ENCODE peak calls at places on chromosomes 6 and 20, in seven cellular contexts. S, T, D, Y, Q, M and Z are unnamed samples.

GRCh38 chr6:43828711-43829110 is 58.7 kb downstream of the VEGFA start:
- DNase-seq in S (peak; percentile 28), T (no peak), D (no peak), Y (no peak), Q (peak; percentile 51), M (no peak), Z (no peak)

GRCh38 chr20:440636-441035 is 21.7 kb downstream of the TBC1D20 start:
- DNase-seq in S (no peak), T (no peak), D (no peak), Y (no peak), Q (no peak), M (no peak), Z (no peak)

GRCh38 chr6:17179246-17180073 is 77.6 kb downstream of the STMND1 start:
- DNase-seq in S (no peak), T (no peak), D (no peak), Y (no peak), Q (no peak), M (no peak), Z (no peak)

GRCh38 chr6:169571123-169571962 is 130.5 kb downstream of the WDR27 start:
- DNase-seq in S (no peak), T (no peak), D (peak; percentile 2), Y (no peak), Q (no peak), M (no peak), Z (no peak)

GRCh38 chr6:150755042-150755441 is 110.5 kb upstream of the MTHFD1L start:
- DNase-seq in S (no peak), T (no peak), D (no peak), Y (no peak), Q (peak; percentile 59), M (no peak), Z (no peak)

GRCh38 chr6:2716926-2717700 is 33.6 kb downstream of the MYLK4 start:
- DNase-seq in S (no peak), T (no peak), D (no peak), Y (no peak), Q (no peak), M (no peak), Z (no peak)

GRCh38 chr6:20814494-20814893 is 280.2 kb downstream of the CDKAL1 start:
- DNase-seq in S (no peak), T (no peak), D (no peak), Y (no peak), Q (no peak), M (no peak), Z (no peak)

GRCh38 chr6:84575264-84575663 is 189.1 kb downstream of the TBX18 start:
- DNase-seq in S (no peak), T (no peak), D (no peak), Y (no peak), Q (peak; percentile 72), M (no peak), Z (no peak)

DNA sequence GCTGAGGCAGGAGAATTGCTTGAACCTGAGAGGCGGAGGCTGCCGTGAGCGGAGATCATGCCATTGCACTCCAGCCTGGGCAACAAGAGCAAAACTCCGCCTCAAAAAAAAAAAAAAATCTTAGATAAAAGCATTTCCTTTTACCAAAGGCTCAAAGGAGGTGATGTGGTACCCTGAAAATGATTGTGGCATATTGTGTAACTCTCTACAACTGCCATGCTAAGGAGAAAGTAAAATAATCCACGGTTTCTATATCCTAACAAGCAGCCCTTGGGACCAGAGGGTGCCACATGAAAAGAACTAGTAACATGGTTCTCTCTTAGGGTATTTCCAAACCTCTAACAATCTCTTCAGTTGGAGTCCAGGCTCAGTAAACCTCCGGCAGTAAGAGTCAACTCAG is 38.8 kb upstream of the SLA2 start:
- DNase-seq in S (no peak), T (no peak), D (no peak), Y (no peak), Q (no peak), M (no peak), Z (no peak)
- H3K27ac ChIP-seq in S (no peak overlapping the region), T (no peak overlapping the region), D (no peak overlapping the region), Y (no peak overlapping the region), Q (no peak overlapping the region), M (no peak overlapping the region), Z (no peak overlapping the region)

GRCh38 chr6:144139817-144140216 is 10.5 kb upstream of the STX11 start:
- DNase-seq in S (no peak), T (no peak), D (no peak), Y (no peak), Q (no peak), M (no peak), Z (no peak)

GRCh38 chr6:144143878-144144277 is 6.4 kb upstream of the STX11 start:
- DNase-seq in S (no peak), T (no peak), D (no peak), Y (no peak), Q (no peak), M (no peak), Z (no peak)

GRCh38 chr6:144138542-144138941 is 11.8 kb upstream of the STX11 start:
- DNase-seq in S (no peak), T (no peak), D (no peak), Y (no peak), Q (no peak), M (no peak), Z (no peak)

GRCh38 chr6:144141470-144141869 is 8.8 kb upstream of the STX11 start:
- DNase-seq in S (no peak), T (no peak), D (no peak), Y (no peak), Q (no peak), M (no peak), Z (no peak)

GRCh38 chr6:144140859-144141258 is 9.5 kb upstream of the STX11 start:
- DNase-seq in S (no peak), T (no peak), D (no peak), Y (no peak), Q (no peak), M (no peak), Z (no peak)
- H3K4me3 ChIP-seq in S (no peak overlapping the region), T (no peak overlapping the region), D (no peak overlapping the region), Y (no peak overlapping the region), Q (no peak overlapping the region), M (no peak overlapping the region), Z (no peak overlapping the region)

DNA sequence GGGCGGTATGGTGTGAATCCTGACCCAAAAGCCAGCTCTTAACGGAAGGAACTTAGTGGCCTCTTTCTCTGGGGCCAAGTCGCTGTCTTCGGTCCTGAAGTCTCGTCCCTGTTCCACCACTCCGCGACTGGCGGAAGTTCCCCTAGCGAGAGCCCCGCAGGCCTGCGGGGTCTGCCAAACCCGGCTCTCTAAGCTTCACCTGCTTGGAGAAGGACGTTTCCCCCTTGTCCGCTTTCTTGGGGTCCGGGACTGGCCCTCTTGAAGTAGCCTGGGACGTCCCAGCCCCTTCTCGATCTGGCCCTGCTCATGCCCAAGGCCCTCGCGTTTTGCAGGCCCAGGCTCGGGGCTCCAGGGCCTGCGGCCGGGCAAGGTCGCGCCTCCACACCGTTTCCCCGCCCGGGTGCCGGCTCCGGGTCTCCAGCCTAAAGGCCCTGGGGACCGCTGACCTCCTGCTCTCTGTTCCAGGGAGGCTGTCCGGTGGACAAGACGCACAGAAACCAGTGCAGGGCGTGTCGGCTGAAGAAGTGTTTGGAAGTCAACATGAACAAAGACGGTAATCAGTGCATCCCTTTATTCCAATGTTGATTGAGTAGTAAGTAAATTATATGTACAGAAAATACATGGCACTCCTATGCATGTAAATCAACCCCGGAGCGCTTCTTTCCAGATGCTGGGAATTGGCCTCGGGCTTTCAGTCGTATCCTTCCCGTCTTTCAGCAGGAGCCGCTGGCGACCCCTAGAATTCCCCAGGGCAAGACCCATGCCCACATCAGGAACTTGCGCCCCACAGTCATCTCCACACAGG is 8.8 kb downstream of the NR2E1 start:
- DNase-seq in S (no peak), T (no peak), D (no peak), Y (peak; percentile 30), Q (no peak), M (no peak), Z (no peak)
- H3K27me3 ChIP-seq in S (no peaks in the 10 kb centered on the region), T (peaks cover 98% of the 10 kb centered on the region), D (peaks cover 4% of the 10 kb centered on the region), Y (peaks cover 52% of the 10 kb centered on the region), Q (peaks cover 100% of the 10 kb centered on the region), M (peaks cover 83% of the 10 kb centered on the region), Z (peaks cover 80% of the 10 kb centered on the region)

GRCh38 chr6:83183082-83183828 is 9.8 kb downstream of the PGM3 start:
- DNase-seq in S (no peak), T (no peak), D (no peak), Y (no peak), Q (no peak), M (peak; percentile 51), Z (no peak)
- H3K27ac ChIP-seq in S (no peak overlapping the region), T (no peak overlapping the region), D (no peak overlapping the region), Y (no peak overlapping the region), Q (no peak overlapping the region), M (no peak overlapping the region), Z (no peak overlapping the region)

GRCh38 chr20:43389839-43390626 is 67.7 kb upstream of the SRSF6 start:
- DNase-seq in S (no peak), T (no peak), D (no peak), Y (no peak), Q (peak; percentile 23), M (no peak), Z (no peak)
- H3K4me3 ChIP-seq in S (no peak overlapping the region), T (no peak overlapping the region), D (no peak overlapping the region), Y (no peak overlapping the region), Q (no peak overlapping the region), M (no peak overlapping the region), Z (no peak overlapping the region)

GRCh38 chr20:14454296-14454695 is 116.9 kb upstream of the FLRT3 start:
- DNase-seq in S (no peak), T (no peak), D (no peak), Y (no peak), Q (no peak), M (no peak), Z (no peak)
- H3K27me3 ChIP-seq in S (no peaks in the 10 kb centered on the region), T (no peaks in the 10 kb centered on the region), D (no peaks in the 10 kb centered on the region), Y (no peaks in the 10 kb centered on the region), Q (no peaks in the 10 kb centered on the region), M (no peaks in the 10 kb centered on the region), Z (no peaks in the 10 kb centered on the region)

DNA sequence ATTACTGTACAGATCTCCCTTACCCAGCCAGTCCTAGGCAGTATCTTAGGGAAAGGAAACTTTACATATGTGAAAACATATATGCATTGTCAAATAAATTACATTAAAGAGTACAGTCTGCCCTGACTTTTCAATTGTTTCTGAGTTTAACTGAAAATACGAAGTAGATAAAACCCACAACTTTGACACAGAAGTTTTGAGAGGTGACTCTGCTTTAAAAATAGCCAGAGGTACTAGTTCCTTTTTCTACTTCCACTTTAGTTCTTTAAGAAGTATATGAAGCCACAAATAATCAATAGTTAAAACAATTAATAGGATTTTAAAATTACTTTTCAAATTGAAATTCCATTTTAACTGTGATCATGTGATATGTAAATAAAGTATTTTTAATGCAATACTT is 62.9 kb downstream of the BMP5 start:
- DNase-seq in S (no peak), T (no peak), D (no peak), Y (no peak), Q (no peak), M (no peak), Z (no peak)
- H3K27ac ChIP-seq in S (no peak overlapping the region), T (no peak overlapping the region), D (peak overlapping the region; percentile 62), Y (no peak overlapping the region), Q (no peak overlapping the region), M (no peak overlapping the region), Z (no peak overlapping the region)